ENCODE peak calls at places on chromosomes 16 and 17, in six cellular contexts. O, K, D, Y, S and Q are unnamed samples. For H3K4me1, the result is how much of the 10 kb centered on the place peaks cover.

GRCh38 chr17:7932483-7932891 is 481 bp downstream of the CNTROB start:
- DNase-seq in D (peak), Y (no peak), O (no peak), K (no peak), S (no peak), Q (peak)

GRCh38 chr17:42288985-42289862 is 926 bp downstream of the STAT5A start:
- DNase-seq in S (no peak), K (no peak), Y (peak), D (peak), O (no peak), Q (peak)

GRCh38 chr17:38458521-38458920 is 30.3 kb downstream of the ARHGAP23 start:
- DNase-seq in O (no peak), Y (no peak), K (no peak), S (no peak), D (no peak), Q (no peak)

GRCh38 chr17:9676742-9677387 is 31.5 kb downstream of the USP43 start:
- DNase-seq in Y (no peak), S (no peak), O (no peak), D (no peak), K (no peak), Q (no peak)

GRCh38 chr17:2580641-2581040 is 12.8 kb upstream of the PAFAH1B1 start:
- DNase-seq in O (no peak), K (no peak), D (no peak), Y (no peak), S (no peak), Q (no peak)

GRCh38 chr16:56518435-56518834 is 1.4 kb downstream of the BBS2 start:
- DNase-seq in Y (no peak), K (no peak), D (no peak), S (no peak), O (no peak), Q (no peak)

GRCh38 chr17:194844-195602 is 13.6 kb upstream of the DOC2B start:
- DNase-seq in D (peak), O (no peak), Y (no peak), S (no peak), K (no peak), Q (no peak)

GRCh38 chr17:80765241-80766022 is 220.8 kb downstream of the RPTOR start:
- DNase-seq in S (no peak), O (no peak), K (no peak), D (no peak), Y (no peak), Q (no peak)

GRCh38 chr17:32349503-32349853 is 479 bp upstream of the ZNF207 start:
- DNase-seq in K (peak), O (no peak), S (no peak), Y (no peak), D (peak), Q (peak)

GRCh38 chr17:75346906-75347305 is 57.7 kb upstream of the SLC25A19 start:
- DNase-seq in K (no peak), D (no peak), Y (no peak), O (no peak), S (no peak), Q (no peak)

GRCh38 chr17:80952291-80952690 is 39.4 kb upstream of the CHMP6 start:
- DNase-seq in K (no peak), O (no peak), D (peak), Y (no peak), S (no peak), Q (no peak)

DNA sequence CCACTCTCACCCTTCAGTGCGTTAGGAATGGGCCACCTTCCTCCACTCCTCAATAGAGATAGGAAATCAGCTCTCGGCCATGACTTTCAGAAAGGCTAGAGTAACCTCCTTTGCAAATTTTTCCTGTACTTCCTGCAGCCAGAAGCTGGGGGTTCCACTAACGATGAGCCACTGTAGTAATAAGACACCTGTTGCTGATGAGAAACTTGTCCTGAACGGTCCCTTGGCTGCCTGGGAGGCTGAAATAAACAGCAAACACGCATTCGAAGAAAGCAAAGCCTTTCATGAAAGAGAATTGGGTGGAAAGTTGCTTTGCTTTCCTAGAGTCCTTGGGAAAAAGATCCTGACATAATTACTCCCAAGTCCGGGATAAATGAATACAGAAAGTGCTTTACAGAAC is 190.8 kb upstream of the WSCD1 start:
- DNase-seq in O (no peak), K (no peak), S (no peak), Y (no peak), D (no peak), Q (no peak)
- H3K4me1 ChIP-seq in O (under half), K (under half), S (under half), Y (under half), D (under half), Q (under half)

DNA sequence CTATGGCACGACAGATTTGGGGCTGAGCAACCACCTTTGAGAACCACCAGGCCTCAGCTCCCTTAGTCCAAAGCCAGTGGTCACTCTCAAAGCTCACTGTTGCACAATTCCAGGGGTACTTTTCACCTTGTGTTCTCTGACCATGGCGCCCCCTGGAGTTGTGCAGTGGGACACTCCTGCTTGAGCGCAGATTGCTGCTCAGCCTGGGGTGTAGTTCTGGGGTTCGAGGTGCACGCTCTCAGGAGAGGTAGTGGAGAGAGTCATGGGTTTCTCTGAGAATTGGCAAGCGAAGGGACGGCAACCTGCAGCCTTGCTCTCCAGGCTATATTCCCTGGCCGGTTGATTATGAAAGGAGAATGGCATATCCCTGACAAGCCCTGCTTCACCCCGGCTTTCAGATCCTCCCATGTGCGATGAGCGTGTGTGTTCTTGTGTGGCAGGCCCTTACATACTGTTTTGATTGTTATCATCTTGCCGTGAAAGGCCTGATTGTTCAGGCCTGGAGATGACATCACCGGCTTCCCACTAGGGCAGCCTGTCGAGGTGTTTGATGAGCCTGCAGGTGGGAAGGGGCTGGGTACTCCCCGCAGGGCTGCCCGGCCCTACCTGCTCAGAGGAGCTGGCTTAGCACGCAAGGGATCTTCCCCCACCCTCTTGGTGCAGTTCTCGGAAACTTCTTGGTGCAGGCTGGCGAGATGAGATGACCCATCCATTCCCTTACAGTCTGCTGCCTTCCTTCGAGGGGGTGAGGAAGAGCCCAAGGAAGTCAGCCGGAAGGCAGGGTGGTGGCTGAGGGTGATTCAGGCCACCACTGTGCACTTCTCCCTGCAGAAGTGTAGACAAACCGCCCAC is 431.2 kb downstream of the SLC39A11 start:
- DNase-seq in S (no peak), K (no peak), D (no peak), Y (no peak), O (no peak), Q (no peak)
- H3K27ac ChIP-seq in S (no peak), K (no peak), D (no peak), Y (no peak), O (no peak), Q (no peak)

GRCh38 chr17:78130439-78131101 is at the start of gene TMC8:
- DNase-seq in S (no peak), O (no peak), Y (peak), K (no peak), D (peak), Q (peak)
- H3K4me3 ChIP-seq in S (peak), O (peak), Y (peak), K (no peak), D (peak), Q (peak)

GRCh38 chr16:87950765-87951549 is at the start of gene BANP:
- DNase-seq in K (peak), O (peak), D (peak), Y (peak), S (no peak), Q (peak)
- H3K4me1 ChIP-seq in K (under half), O (under half), D (under half), Y (under half), S (under half), Q (under half)

GRCh38 chr16:29819506-29819905 is 756 bp upstream of the MVP start:
- DNase-seq in K (no peak), D (no peak), Y (no peak), S (no peak), O (no peak), Q (no peak)

GRCh38 chr16:29824589-29825144 is 4.4 kb downstream of the MVP start:
- DNase-seq in S (no peak), O (no peak), D (no peak), Y (no peak), K (no peak), Q (no peak)

GRCh38 chr16:29820271-29820701 is at the start of gene MVP:
- DNase-seq in O (peak), K (peak), S (no peak), Y (peak), D (peak), Q (no peak)

GRCh38 chr16:29820730-29821662 is 734 bp downstream of the MVP start:
- DNase-seq in O (no peak), Y (no peak), S (no peak), D (peak), K (peak), Q (peak)

GRCh38 chr16:29821663-29822115 is 1.4 kb downstream of the MVP start:
- DNase-seq in K (no peak), S (no peak), O (no peak), Y (no peak), D (no peak), Q (no peak)
- H3K27ac ChIP-seq in K (peak), S (peak), O (peak), Y (peak), D (peak), Q (peak)

GRCh38 chr16:14360326-14361037 is 269.6 kb downstream of the PARN start:
- DNase-seq in D (no peak), S (no peak), Y (no peak), O (no peak), K (no peak), Q (no peak)

GRCh38 chr16:14364386-14365199 is 265.5 kb downstream of the PARN start:
- DNase-seq in S (no peak), Y (no peak), D (no peak), O (no peak), K (no peak), Q (no peak)

GRCh38 chr16:14365200-14365851 is 264.7 kb downstream of the PARN start:
- DNase-seq in O (no peak), D (no peak), Y (no peak), K (no peak), S (no peak), Q (no peak)

GRCh38 chr16:14364112-14364385 is 266.0 kb downstream of the PARN start:
- DNase-seq in Y (no peak), S (no peak), K (no peak), D (no peak), O (no peak), Q (no peak)

DNA sequence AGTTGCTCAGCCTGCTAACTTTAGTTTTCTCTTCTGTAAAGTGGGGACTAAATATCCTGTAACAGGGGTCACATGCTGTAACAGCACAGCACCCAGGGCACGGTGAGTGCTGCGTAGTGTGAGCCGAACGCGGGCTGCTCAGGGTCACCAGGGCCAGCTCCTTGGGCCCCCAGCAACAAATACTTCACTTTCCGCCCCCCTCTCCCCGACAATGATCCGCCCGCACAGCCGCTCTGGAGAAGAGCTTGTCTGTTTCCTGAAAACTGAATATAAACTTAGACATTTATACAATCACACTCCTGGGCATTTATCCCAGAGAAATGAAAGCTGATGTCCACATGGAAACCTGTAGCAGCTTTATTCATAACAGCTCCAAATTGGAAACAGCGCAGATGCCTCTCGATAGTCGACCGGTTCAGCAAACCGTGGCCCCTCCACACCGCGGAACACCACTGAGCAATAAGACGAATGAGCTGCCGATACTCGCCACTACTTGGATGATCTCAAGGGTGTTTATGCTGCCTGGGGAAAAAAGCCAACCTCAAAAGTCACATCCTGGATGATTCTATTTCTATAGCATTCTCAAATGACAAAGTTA is 267.2 kb downstream of the PARN start:
- DNase-seq in K (no peak), D (no peak), Y (no peak), S (no peak), O (no peak), Q (no peak)
- H3K4me3 ChIP-seq in K (no peak), D (no peak), Y (no peak), S (peak), O (no peak), Q (no peak)